ENCODE peak calls at places on chromosomes 6 and 20, in seven cellular contexts. L is pancreas, T is mesendoderm, O is brain microvascular endothelial cell, D is IMR-90, Z is spleen, B is left lung. P is an unnamed sample.

GRCh38 chr6:21749754-21750153 is 156.2 kb downstream of the SOX4 start:
- DNase-seq in L (no peak), T (peak), O (no peak), D (no peak), Z (no peak), B (no peak), P (no peak)

GRCh38 chr6:42176981-42177380 is 3.8 kb downstream of the GUCA1A start:
- DNase-seq in L (no peak), T (no peak), O (no peak), D (no peak), Z (no peak), B (no peak), P (peak)

GRCh38 chr6:47151232-47151898 is 109.2 kb upstream of the ADGRF1 start:
- DNase-seq in L (no peak), T (no peak), O (no peak), D (no peak), Z (no peak), B (no peak), P (no peak)

GRCh38 chr20:11155156-11155805 is 481.5 kb upstream of the JAG1 start:
- DNase-seq in L (no peak), T (no peak), O (no peak), D (no peak), Z (no peak), B (no peak), P (no peak)

GRCh38 chr20:9214676-9215075 is 145.8 kb downstream of the PLCB4 start:
- DNase-seq in L (no peak), T (no peak), O (no peak), D (peak), Z (no peak), B (no peak), P (no peak)

GRCh38 chr6:105402090-105402980 is 547 bp downstream of the PREP start:
- DNase-seq in L (no peak), T (peak), O (peak), D (peak), Z (no peak), B (peak), P (no peak)

GRCh38 chr20:43530321-43531090 is 23.0 kb downstream of the L3MBTL1 start:
- DNase-seq in L (no peak), T (no peak), O (no peak), D (no peak), Z (no peak), B (no peak), P (no peak)

GRCh38 chr6:18265099-18265372 is 706 bp upstream of the DEK start:
- DNase-seq in L (no peak), T (no peak), O (no peak), D (no peak), Z (no peak), B (no peak), P (no peak)

GRCh38 chr6:148969679-148970078 is 222.8 kb downstream of the UST start:
- DNase-seq in L (no peak), T (no peak), O (peak), D (peak), Z (no peak), B (no peak), P (no peak)

GRCh38 chr6:109034439-109035041 is 60.1 kb downstream of the SESN1 start:
- DNase-seq in L (no peak), T (no peak), O (no peak), D (no peak), Z (no peak), B (no peak), P (no peak)

GRCh38 chr6:1770435-1770843 is 160.7 kb downstream of the FOXC1 start:
- DNase-seq in L (no peak), T (no peak), O (peak), D (peak), Z (no peak), B (no peak), P (no peak)

GRCh38 chr6:54118117-54118516 is 6.9 kb downstream of the MLIP start:
- DNase-seq in L (no peak), T (no peak), O (no peak), D (no peak), Z (no peak), B (no peak), P (no peak)

GRCh38 chr20:327946-328563 is 2.7 kb downstream of the SOX12 start:
- DNase-seq in L (no peak), T (no peak), O (no peak), D (peak), Z (peak), B (no peak), P (peak)

GRCh38 chr6:5181494-5182287 is 79.1 kb downstream of the LYRM4 start:
- DNase-seq in L (no peak), T (no peak), O (no peak), D (no peak), Z (no peak), B (no peak), P (no peak)

GRCh38 chr6:155828989-155829388 is 373.4 kb upstream of the NOX3 start:
- DNase-seq in L (no peak), T (no peak), O (no peak), D (no peak), Z (no peak), B (no peak), P (no peak)

GRCh38 chr20:10228330-10228729 is 9.7 kb downstream of the SNAP25 start:
- DNase-seq in L (no peak), T (no peak), O (no peak), D (no peak), Z (no peak), B (no peak), P (no peak)

GRCh38 chr20:43853174-43853803 is 61.4 kb upstream of the TOX2 start:
- DNase-seq in L (no peak), T (no peak), O (no peak), D (peak), Z (no peak), B (no peak), P (no peak)

GRCh38 chr6:15403094-15403493 is 157.2 kb downstream of the JARID2 start:
- DNase-seq in L (no peak), T (no peak), O (no peak), D (no peak), Z (no peak), B (no peak), P (no peak)

GRCh38 chr20:48159156-48159971 is 374.1 kb upstream of the SULF2 start:
- DNase-seq in L (no peak), T (no peak), O (no peak), D (no peak), Z (no peak), B (no peak), P (no peak)

GRCh38 chr6:10141756-10142443 is 273.0 kb downstream of the TFAP2A start:
- DNase-seq in L (no peak), T (no peak), O (peak), D (no peak), Z (no peak), B (no peak), P (no peak)

GRCh38 chr6:56851104-56851503 is 103.8 kb upstream of the BEND6 start:
- DNase-seq in L (no peak), T (peak), O (peak), D (peak), Z (no peak), B (no peak), P (no peak)

GRCh38 chr6:99933129-99933528 is 60.9 kb downstream of the MCHR2 start:
- DNase-seq in L (no peak), T (no peak), O (peak), D (peak), Z (no peak), B (no peak), P (no peak)

GRCh38 chr6:166618251-166618650 is 8.8 kb downstream of the RPS6KA2 start:
- DNase-seq in L (no peak), T (no peak), O (no peak), D (no peak), Z (no peak), B (no peak), P (no peak)

GRCh38 chr20:48740714-48741113 is 87.1 kb downstream of the PREX1 start:
- DNase-seq in L (no peak), T (no peak), O (no peak), D (no peak), Z (no peak), B (no peak), P (peak)

GRCh38 chr6:1749041-1749440 is 139.3 kb downstream of the FOXC1 start:
- DNase-seq in L (no peak), T (no peak), O (no peak), D (no peak), Z (no peak), B (no peak), P (no peak)

GRCh38 chr6:107118976-107119375 is 3.7 kb upstream of the BEND3 start:
- DNase-seq in L (no peak), T (peak), O (no peak), D (no peak), Z (no peak), B (no peak), P (no peak)

GRCh38 chr6:27866370-27867050 is 45.7 kb downstream of the OR2B2 start:
- DNase-seq in L (peak), T (peak), O (peak), D (peak), Z (no peak), B (no peak), P (peak)

GRCh38 chr20:8646716-8647115 is 422.2 kb upstream of the PLCB4 start:
- DNase-seq in L (no peak), T (peak), O (no peak), D (peak), Z (no peak), B (no peak), P (no peak)

GRCh38 chr6:47698342-47698787 is at the start of gene ADGRF4:
- DNase-seq in L (no peak), T (no peak), O (peak), D (peak), Z (no peak), B (no peak), P (no peak)

GRCh38 chr6:36419295-36419694 is 23.4 kb downstream of the PXT1 start:
- DNase-seq in L (no peak), T (no peak), O (no peak), D (no peak), Z (no peak), B (no peak), P (no peak)

GRCh38 chr6:36426622-36427021 is 16.0 kb downstream of the PXT1 start:
- DNase-seq in L (no peak), T (no peak), O (no peak), D (no peak), Z (no peak), B (no peak), P (no peak)

GRCh38 chr6:36423101-36423824 is 19.4 kb downstream of the PXT1 start:
- DNase-seq in L (peak), T (peak), O (peak), D (peak), Z (peak), B (peak), P (peak)

GRCh38 chr6:36418558-36418957 is 24.1 kb downstream of the PXT1 start:
- DNase-seq in L (no peak), T (peak), O (no peak), D (no peak), Z (no peak), B (no peak), P (no peak)

GRCh38 chr6:36422714-36423100 is 19.9 kb downstream of the PXT1 start:
- DNase-seq in L (no peak), T (no peak), O (no peak), D (no peak), Z (no peak), B (no peak), P (no peak)
- H3K27ac ChIP-seq in L (peak), T (no peak), O (peak), D (peak), Z (peak), B (peak), P (peak)

GRCh38 chr6:25179051-25179778 is 100.0 kb upstream of the CARMIL1 start:
- DNase-seq in L (no peak), T (no peak), O (no peak), D (peak), Z (no peak), B (no peak), P (no peak)
- H3K27ac ChIP-seq in L (no peak), T (no peak), O (no peak), D (peak), Z (peak), B (peak), P (no peak)

DNA sequence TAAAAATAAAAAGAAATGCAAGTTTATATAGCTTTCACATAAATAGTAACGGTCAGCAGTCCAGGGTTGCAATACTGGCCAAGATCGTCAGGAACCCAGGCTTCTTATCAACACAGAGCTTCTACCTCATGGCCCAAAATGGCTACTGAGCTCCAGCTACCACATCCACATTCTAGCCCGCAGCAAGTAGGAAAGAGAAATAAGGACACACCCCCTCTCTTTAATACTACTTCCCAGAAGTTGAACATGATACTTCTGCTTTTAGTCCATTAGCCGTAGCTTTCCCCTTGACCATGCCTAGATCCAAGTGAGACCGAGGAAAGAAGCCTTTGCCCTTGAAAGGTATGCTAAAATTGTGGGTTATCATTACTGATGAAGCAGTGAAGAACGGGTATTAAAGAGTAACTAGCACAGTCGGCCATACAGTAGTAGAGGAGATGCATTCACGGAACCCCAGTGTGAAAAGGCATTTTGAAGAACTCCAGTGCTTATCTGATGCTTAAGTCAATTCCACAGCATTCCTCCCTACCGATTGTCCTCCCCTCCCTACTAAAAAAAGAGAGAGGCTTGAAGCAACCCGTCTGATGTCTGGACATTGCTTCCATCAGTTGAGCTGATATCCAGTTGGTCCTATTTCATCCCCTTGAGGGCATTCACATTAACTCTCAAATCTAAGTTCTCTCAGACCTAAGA is 226.9 kb upstream of the RREB1 start:
- DNase-seq in L (no peak), T (peak), O (no peak), D (no peak), Z (no peak), B (no peak), P (no peak)
- H3K27ac ChIP-seq in L (no peak), T (no peak), O (no peak), D (no peak), Z (peak), B (no peak), P (no peak)

GRCh38 chr20:47126374-47126705 is 230.2 kb downstream of the ZMYND8 start:
- DNase-seq in L (no peak), T (no peak), O (no peak), D (no peak), Z (no peak), B (no peak), P (no peak)
- H3K27ac ChIP-seq in L (no peak), T (no peak), O (peak), D (peak), Z (peak), B (no peak), P (no peak)

GRCh38 chr6:133705071-133705470 is 183.8 kb upstream of the TCF21 start:
- DNase-seq in L (no peak), T (no peak), O (peak), D (peak), Z (no peak), B (no peak), P (no peak)

GRCh38 chr6:133701633-133702331 is 187.1 kb upstream of the TCF21 start:
- DNase-seq in L (no peak), T (no peak), O (peak), D (peak), Z (no peak), B (peak), P (no peak)

GRCh38 chr6:133707456-133707855 is 181.5 kb upstream of the TCF21 start:
- DNase-seq in L (no peak), T (no peak), O (peak), D (peak), Z (no peak), B (no peak), P (no peak)

GRCh38 chr6:133705731-133706130 is 183.2 kb upstream of the TCF21 start:
- DNase-seq in L (no peak), T (no peak), O (peak), D (peak), Z (no peak), B (no peak), P (no peak)

GRCh38 chr6:133704371-133704770 is 184.5 kb upstream of the TCF21 start:
- DNase-seq in L (no peak), T (no peak), O (no peak), D (peak), Z (no peak), B (no peak), P (no peak)
- H3K27ac ChIP-seq in L (no peak), T (no peak), O (peak), D (peak), Z (no peak), B (no peak), P (no peak)

GRCh38 chr20:51768759-51769517 is 748 bp upstream of the ATP9A start:
- DNase-seq in L (peak), T (no peak), O (no peak), D (no peak), Z (no peak), B (no peak), P (no peak)
- H3K27ac ChIP-seq in L (no peak), T (no peak), O (no peak), D (no peak), Z (no peak), B (no peak), P (no peak)

DNA sequence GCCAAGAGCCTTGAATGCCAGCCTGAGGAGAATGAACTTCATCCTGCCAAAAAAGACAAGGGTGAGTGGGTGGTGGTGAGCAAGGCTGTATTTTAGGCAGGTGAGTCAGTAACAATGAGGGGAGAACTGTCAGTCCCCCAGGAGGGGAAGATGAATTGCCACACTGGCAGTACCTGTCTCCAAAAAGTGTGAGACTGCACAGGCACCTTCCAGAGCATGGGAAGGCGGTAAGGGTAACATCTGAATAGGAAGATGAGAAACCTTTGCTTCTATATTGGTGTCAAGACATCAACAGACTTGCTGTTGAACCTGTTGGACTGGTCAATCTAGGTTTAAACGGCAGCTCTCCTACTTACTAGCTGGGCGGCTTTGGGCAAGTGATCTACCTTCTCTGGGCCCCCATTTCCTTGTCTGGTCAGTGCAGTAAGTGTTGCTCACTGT is 30.9 kb downstream of the STK35 start:
- DNase-seq in L (no peak), T (no peak), O (no peak), D (no peak), Z (no peak), B (no peak), P (no peak)
- H3K27ac ChIP-seq in L (no peak), T (no peak), O (no peak), D (no peak), Z (no peak), B (no peak), P (no peak)

DNA sequence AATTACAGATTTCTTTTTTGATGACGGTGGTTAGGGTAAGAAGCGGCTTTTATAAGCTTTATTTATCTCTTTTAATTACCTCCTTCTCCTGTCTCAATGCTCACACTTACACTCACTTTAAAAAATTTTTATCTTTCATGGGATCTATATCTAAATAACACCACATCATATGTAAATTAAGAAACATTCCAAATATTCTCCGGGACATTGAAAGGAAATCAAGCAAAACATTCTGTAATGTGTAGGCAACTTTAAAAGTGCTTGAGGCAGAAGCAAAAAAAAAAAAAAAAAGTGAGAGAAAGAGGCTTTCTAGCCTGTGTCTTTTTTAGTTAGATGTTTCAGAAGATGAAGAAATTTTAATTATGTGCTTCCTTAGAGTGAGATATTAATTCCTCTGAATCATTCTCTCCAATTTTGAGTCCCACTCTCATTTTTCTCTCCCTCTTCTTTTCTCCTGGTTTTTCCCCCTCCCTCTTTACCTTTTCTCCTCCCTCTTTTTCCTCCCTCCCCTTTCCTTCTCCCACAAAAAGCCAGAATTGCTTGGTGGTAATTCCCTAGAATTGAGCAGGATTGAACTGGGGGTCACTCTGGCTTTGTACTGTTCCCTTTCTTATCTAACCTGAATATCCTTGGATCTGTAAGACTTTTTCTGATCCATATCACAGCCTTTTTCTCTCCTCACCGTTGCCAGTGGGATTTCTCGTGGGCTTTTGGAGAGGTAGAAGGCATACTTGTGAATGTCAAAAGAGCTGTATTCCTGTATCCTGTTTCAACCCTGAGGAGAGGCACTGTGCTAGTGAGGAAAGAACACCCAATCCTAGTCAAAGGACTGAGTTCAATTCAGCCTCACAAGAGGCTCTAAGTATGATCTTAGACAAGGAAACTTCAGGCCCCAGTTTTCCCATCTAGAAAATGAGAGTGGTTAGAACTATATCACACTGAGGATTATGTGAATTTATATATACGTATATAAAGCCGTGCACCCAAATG is 30.4 kb downstream of the KCNQ5 start:
- DNase-seq in L (no peak), T (no peak), O (no peak), D (no peak), Z (no peak), B (no peak), P (no peak)
- H3K27ac ChIP-seq in L (no peak), T (no peak), O (no peak), D (no peak), Z (no peak), B (no peak), P (peak)

GRCh38 chr6:116369540-116370327 is 1.0 kb upstream of the DSE start:
- DNase-seq in L (no peak), T (no peak), O (no peak), D (no peak), Z (no peak), B (no peak), P (no peak)
- H3K27ac ChIP-seq in L (peak), T (peak), O (no peak), D (peak), Z (peak), B (peak), P (peak)

DNA sequence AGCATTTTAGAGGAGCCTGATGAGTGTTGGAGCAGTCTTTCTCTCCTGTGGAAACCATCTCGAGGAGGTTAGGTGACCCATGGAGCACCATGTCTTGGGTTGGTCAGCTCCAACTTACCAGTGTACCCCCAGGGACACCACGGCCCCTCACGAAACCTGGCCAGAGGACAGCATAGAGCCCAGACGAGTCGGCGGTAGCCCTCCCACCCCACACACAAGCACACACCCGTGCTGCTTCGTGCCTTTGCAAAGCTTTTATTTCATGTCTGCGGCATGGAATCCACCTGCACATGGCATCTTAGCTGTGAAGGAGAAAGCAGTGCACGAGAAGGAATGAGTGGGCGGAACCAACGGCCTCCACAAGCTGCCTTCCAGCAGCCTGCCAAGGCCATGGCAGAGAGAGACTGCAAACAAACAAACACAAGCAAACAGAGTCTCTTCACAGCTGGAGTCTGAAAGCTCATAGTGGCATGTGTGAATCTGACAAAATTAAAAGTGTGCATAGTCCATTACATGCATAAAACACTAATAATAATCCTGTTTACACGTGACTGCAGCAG is 53.6 kb downstream of the EZR start:
- DNase-seq in L (no peak), T (no peak), O (no peak), D (no peak), Z (no peak), B (no peak), P (no peak)
- H3K27ac ChIP-seq in L (no peak), T (no peak), O (no peak), D (no peak), Z (no peak), B (no peak), P (no peak)